ENCODE peak calls at places on chromosome 4, in six cellular contexts. F is GM12878, Q is HCT116, P is HepG2, I is H1, R is K562. C is an unnamed sample.

GRCh38 chr4:48635310-48635709 is 144.8 kb downstream of the FRYL start:
- DNase-seq in P (peak), I (no peak), Q (peak), R (no peak), F (no peak), C (no peak)

GRCh38 chr4:123398803-123399637 is 2.4 kb downstream of the SPRY1 start:
- DNase-seq in P (peak), F (no peak), Q (peak), R (no peak), I (no peak), C (peak)

GRCh38 chr4:143344774-143345173 is 8.1 kb downstream of the GAB1 start:
- DNase-seq in F (no peak), P (no peak), I (no peak), Q (no peak), R (peak), C (no peak)

GRCh38 chr4:81528979-81529378 is 57.3 kb upstream of the RASGEF1B start:
- DNase-seq in F (no peak), P (no peak), I (no peak), Q (no peak), R (no peak), C (no peak)

GRCh38 chr4:111399523-111400135 is 745.6 kb upstream of the FAM241A start:
- DNase-seq in R (no peak), F (no peak), I (no peak), P (no peak), Q (no peak), C (no peak)

GRCh38 chr4:78710536-78710935 is 65.6 kb upstream of the BMP2K start:
- DNase-seq in Q (peak), R (no peak), P (no peak), I (no peak), F (no peak), C (no peak)

GRCh38 chr4:2142630-2143427 is 83.7 kb downstream of the NAT8L start:
- DNase-seq in R (no peak), I (no peak), P (no peak), F (no peak), Q (no peak), C (no peak)

GRCh38 chr4:153731239-153731638 is 28.6 kb downstream of the RNF175 start:
- DNase-seq in I (no peak), F (no peak), Q (no peak), P (no peak), R (no peak), C (no peak)

GRCh38 chr4:1592179-1593037 is 91.7 kb downstream of the FAM53A start:
- DNase-seq in I (no peak), P (no peak), R (no peak), F (no peak), Q (no peak), C (no peak)

GRCh38 chr4:13537011-13537831 is 7.1 kb downstream of the NKX3-2 start:
- DNase-seq in I (peak), R (no peak), Q (no peak), F (no peak), P (no peak), C (no peak)

GRCh38 chr4:149531861-149532260 is 283.8 kb downstream of the IQCM start:
- DNase-seq in Q (no peak), F (no peak), I (no peak), R (no peak), P (no peak), C (no peak)

GRCh38 chr4:175412744-175413143 is 399.3 kb downstream of the GPM6A start:
- DNase-seq in R (no peak), P (no peak), I (no peak), F (no peak), Q (no peak), C (no peak)

GRCh38 chr4:17010426-17011087 is 112.1 kb upstream of the LDB2 start:
- DNase-seq in I (peak), Q (no peak), F (no peak), R (no peak), P (no peak), C (no peak)

GRCh38 chr4:166301266-166301665 is 428.2 kb downstream of the TLL1 start:
- DNase-seq in P (no peak), F (no peak), I (no peak), Q (no peak), R (no peak), C (no peak)

GRCh38 chr4:94673961-94674360 is 83.8 kb upstream of the BMPR1B start:
- DNase-seq in F (no peak), P (no peak), R (no peak), I (no peak), Q (no peak), C (no peak)

GRCh38 chr4:94676910-94677309 is 80.8 kb upstream of the BMPR1B start:
- DNase-seq in R (no peak), P (no peak), F (no peak), Q (no peak), I (no peak), C (no peak)

GRCh38 chr4:94680131-94680862 is 77.5 kb upstream of the BMPR1B start:
- DNase-seq in F (no peak), I (no peak), R (no peak), P (no peak), Q (no peak), C (no peak)

DNA sequence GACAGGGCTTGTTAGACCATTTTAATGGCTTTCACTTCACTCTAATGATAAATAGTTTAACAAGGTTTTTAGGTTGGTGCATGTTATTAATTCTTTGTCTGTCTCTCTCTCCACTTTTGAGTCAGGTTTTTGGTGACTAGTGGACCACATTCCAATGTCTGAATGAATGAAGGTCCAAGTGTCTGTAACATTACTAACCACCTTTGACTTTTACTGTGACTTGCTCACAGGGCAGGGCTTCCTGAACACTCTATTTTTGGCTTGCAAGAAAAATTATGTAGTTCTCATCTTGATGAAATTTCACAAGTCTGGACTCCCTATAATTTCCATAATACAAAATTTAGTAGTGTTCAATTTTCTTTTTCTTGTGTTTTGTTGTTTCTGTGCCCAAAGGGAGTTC is 78.9 kb upstream of the BMPR1B start:
- DNase-seq in P (no peak), I (no peak), F (no peak), Q (no peak), R (no peak), C (no peak)
- H3K4me3 ChIP-seq in P (no peak), I (no peak), F (no peak), Q (no peak), R (no peak), C (no peak)

GRCh38 chr4:139761461-139761860 is 95.8 kb downstream of the MGST2 start:
- DNase-seq in R (peak), I (no peak), P (peak), Q (peak), F (no peak), C (peak)

GRCh38 chr4:139753686-139754085 is 88.1 kb downstream of the MGST2 start:
- DNase-seq in F (no peak), I (no peak), Q (no peak), P (no peak), R (no peak), C (no peak)

GRCh38 chr4:139760558-139760957 is 94.9 kb downstream of the MGST2 start:
- DNase-seq in F (no peak), R (no peak), Q (no peak), P (no peak), I (no peak), C (no peak)

GRCh38 chr4:139754913-139755312 is 89.3 kb downstream of the MGST2 start:
- DNase-seq in Q (no peak), I (no peak), R (no peak), P (no peak), F (no peak), C (no peak)

DNA sequence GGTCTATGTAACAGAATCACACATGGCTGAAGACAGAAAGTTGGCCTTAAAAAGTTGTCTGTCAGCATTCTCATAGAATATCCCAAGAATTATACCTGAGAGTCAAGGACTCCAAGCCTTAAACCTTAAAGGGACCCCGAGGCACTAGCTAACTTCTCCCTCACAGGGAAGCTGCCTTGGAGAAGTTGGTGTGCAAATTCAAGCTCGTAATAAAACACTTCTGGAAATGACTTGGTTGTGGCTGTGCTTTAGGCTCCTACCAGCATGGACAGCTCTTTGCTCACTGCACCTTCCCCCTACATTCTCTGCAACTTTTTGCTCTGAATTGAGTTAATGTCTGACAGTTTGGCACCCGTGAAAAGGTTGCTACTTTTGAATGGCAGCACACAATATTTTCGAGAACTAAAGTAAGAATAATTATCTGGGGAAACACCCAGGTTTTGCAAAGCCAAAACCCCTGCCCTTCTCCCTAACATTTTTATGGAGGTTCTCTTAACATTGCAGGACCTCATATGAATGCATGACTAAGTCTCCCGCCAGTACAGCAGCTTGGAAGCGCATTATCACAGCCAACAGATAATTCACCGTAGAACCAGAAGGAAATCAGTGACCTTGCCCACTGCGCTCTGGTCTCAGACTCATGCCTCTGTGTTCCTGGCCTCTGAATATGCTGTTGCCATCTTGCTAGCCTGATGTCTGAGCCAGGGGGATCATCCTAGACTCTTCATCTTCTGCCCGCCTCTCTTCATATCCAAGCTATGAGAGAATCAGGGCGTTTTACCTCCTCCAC is 91.0 kb downstream of the MGST2 start:
- DNase-seq in Q (no peak), R (no peak), F (no peak), I (no peak), P (no peak), C (no peak)
- TF ChIP-seq ZNF274 in Q (no peak), R (no peak), F (no peak), I (no peak), P (no peak), C (no peak)

DNA sequence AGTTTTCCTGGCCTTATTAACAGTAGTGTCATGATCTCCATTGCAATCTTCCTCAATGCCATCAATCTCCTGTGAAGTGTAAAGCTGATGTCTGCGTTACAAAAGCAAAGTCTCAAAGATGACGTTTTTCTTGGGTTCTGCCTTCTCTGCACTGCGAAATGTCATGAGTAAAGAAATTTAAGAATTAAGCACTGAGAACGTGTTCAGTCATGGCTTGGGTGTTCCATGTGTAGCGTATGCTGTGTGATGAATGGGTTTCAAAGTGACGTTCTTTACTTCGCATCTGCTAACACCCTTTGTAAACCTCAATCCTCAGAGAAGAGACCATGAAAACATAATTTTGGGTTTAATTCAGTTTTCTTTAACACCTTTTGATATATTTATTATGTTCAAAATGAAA is 1.0 kb downstream of the NAP1L5 start:
- DNase-seq in F (no peak), R (no peak), I (no peak), P (no peak), Q (no peak), C (no peak)
- H3K9ac ChIP-seq in F (no peak), R (no peak), I (no peak), P (no peak), Q (no peak), C (no peak)

GRCh38 chr4:168153596-168154440 is 61.5 kb downstream of the ANXA10 start:
- DNase-seq in R (peak), I (peak), Q (peak), F (peak), P (peak), C (peak)
- H3K4me3 ChIP-seq in R (no peak), I (no peak), Q (no peak), F (no peak), P (peak), C (no peak)

GRCh38 chr4:38232741-38233140 is 272.5 kb downstream of the PTTG2 start:
- DNase-seq in I (no peak), F (no peak), P (no peak), R (no peak), Q (no peak), C (no peak)

GRCh38 chr4:38231626-38232025 is 271.4 kb downstream of the PTTG2 start:
- DNase-seq in P (no peak), I (peak), F (no peak), R (no peak), Q (no peak), C (no peak)

GRCh38 chr4:38230121-38230728 is 270.0 kb downstream of the PTTG2 start:
- DNase-seq in I (peak), F (no peak), Q (peak), P (no peak), R (peak), C (no peak)

GRCh38 chr4:38233727-38234478 is 273.7 kb downstream of the PTTG2 start:
- DNase-seq in Q (no peak), F (no peak), R (no peak), P (no peak), I (peak), C (no peak)

GRCh38 chr4:38230821-38231583 is 270.8 kb downstream of the PTTG2 start:
- DNase-seq in I (peak), Q (no peak), R (peak), F (no peak), P (no peak), C (no peak)
- TF ChIP-seq ZNF274 in I (no peak), Q (no peak), R (no peak), F (no peak), P (no peak), C (no peak)

GRCh38 chr4:158496030-158496741 is 25.5 kb upstream of the RXFP1 start:
- DNase-seq in R (peak), F (no peak), Q (peak), I (peak), P (peak), C (peak)

GRCh38 chr4:158500054-158500453 is 21.6 kb upstream of the RXFP1 start:
- DNase-seq in Q (no peak), R (no peak), P (no peak), F (no peak), I (no peak), C (no peak)
- H3K9ac ChIP-seq in Q (no peak), R (no peak), P (no peak), F (no peak), I (no peak), C (no peak)

DNA sequence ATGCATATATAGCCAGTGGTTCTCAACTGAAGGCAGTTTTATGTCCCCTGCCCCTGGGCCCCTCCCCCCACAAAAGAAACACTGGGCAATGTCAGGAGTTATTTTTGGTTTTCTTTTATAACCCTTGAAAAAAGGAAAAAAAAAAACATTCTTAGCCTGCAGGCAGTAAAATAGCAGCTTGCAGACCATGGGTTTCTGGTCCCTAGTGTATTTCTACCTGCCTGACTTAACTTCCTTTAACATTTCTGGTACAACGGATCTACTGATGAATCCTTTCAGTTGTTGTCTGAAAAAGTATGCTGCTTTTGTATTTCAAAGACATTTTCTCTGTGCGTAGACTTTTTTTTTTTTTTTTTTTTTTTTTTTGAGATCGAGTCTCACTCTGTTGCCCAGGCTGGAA is 11.1 kb upstream of the FAM200B start:
- DNase-seq in Q (no peak), R (no peak), P (no peak), I (no peak), F (no peak), C (no peak)
- H3K4me3 ChIP-seq in Q (no peak), R (no peak), P (no peak), I (no peak), F (no peak), C (no peak)

GRCh38 chr4:105520819-105521790 is 31.3 kb upstream of the ARHGEF38 start:
- DNase-seq in I (no peak), Q (peak), F (peak), P (peak), R (peak), C (peak)
- TF ChIP-seq ZNF274 in I (no peak), Q (no peak), F (no peak), P (no peak), R (no peak), C (no peak)

C was measured in NT2/D1.